ENCODE peak calls at places on chromosomes 3 and 15, in six cellular contexts. M, E, I, B, P and X are unnamed samples.

GRCh38 chr15:50206020-50206419 is 24.0 kb downstream of the SLC27A2 start:
- DNase-seq in E (no peak), M (no peak), B (no peak), P (no peak), I (no peak), X (no peak)

GRCh38 chr3:196706313-196706712 is 5.7 kb downstream of the CEP19 start:
- DNase-seq in E (no peak), M (no peak), P (no peak), B (no peak), I (no peak), X (no peak)

GRCh38 chr3:89364309-89364708 is 256.9 kb downstream of the EPHA3 start:
- DNase-seq in M (no peak), E (no peak), I (no peak), P (no peak), B (no peak), X (no peak)

GRCh38 chr3:31412832-31413231 is 119.9 kb upstream of the STT3B start:
- DNase-seq in I (no peak), P (no peak), E (no peak), B (no peak), M (no peak), X (no peak)

GRCh38 chr3:69426291-69426690 is 40.4 kb upstream of the FRMD4B start:
- DNase-seq in M (no peak), B (no peak), I (no peak), P (no peak), E (no peak), X (no peak)

GRCh38 chr15:98668566-98669308 is 20.4 kb downstream of the IGF1R start:
- DNase-seq in B (no peak), E (no peak), P (no peak), M (no peak), I (no peak), X (no peak)

GRCh38 chr15:63473007-63473748 is 31.2 kb upstream of the USP3 start:
- DNase-seq in B (no peak), P (no peak), I (no peak), M (no peak), E (no peak), X (no peak)

GRCh38 chr3:100902572-100902971 is 90.6 kb downstream of the ABI3BP start:
- DNase-seq in B (no peak), E (no peak), P (no peak), I (no peak), M (no peak), X (no peak)

GRCh38 chr3:135760581-135760980 is 204.9 kb upstream of the PPP2R3A start:
- DNase-seq in I (no peak), M (no peak), B (no peak), P (no peak), E (no peak), X (no peak)

GRCh38 chr3:115834068-115834467 is 210.8 kb downstream of the GAP43 start:
- DNase-seq in P (no peak), E (no peak), I (no peak), M (no peak), B (no peak), X (no peak)

GRCh38 chr3:65526656-65527055 is 512.1 kb downstream of the MAGI1 start:
- DNase-seq in E (no peak), M (no peak), P (no peak), I (no peak), B (no peak), X (no peak)

GRCh38 chr3:151109401-151109800 is 23.9 kb downstream of the MED12L start:
- DNase-seq in M (no peak), E (no peak), P (no peak), B (no peak), I (no peak), X (no peak)

GRCh38 chr3:197022405-197023231 is 7.0 kb downstream of the MELTF start:
- DNase-seq in E (no peak), I (no peak), P (no peak), B (no peak), M (peak; percentile 53), X (no peak)

GRCh38 chr3:61569856-61570255 is 8.5 kb downstream of the PTPRG start:
- DNase-seq in B (no peak), M (no peak), P (no peak), I (no peak), E (no peak), X (no peak)

GRCh38 chr3:152458725-152459515 is 190.2 kb downstream of the MBNL1 start:
- DNase-seq in M (no peak), I (no peak), B (no peak), P (no peak), E (no peak), X (no peak)

GRCh38 chr3:195855471-195856409 is 44.0 kb upstream of the MUC4 start:
- DNase-seq in I (no peak), M (no peak), B (no peak), E (no peak), P (no peak), X (no peak)

GRCh38 chr3:134603480-134603879 is 47.3 kb downstream of the KY start:
- DNase-seq in B (no peak), I (no peak), M (no peak), P (no peak), E (no peak), X (no peak)

GRCh38 chr3:178545337-178545736 is 9.1 kb downstream of the KCNMB2 start:
- DNase-seq in B (no peak), P (no peak), M (no peak), I (no peak), E (no peak), X (no peak)

GRCh38 chr15:31482122-31482922 is 155.7 kb downstream of the KLF13 start:
- DNase-seq in B (no peak), P (no peak), I (no peak), E (no peak), M (peak; percentile 77), X (no peak)

GRCh38 chr3:107064445-107065060 is 312.7 kb upstream of the CCDC54 start:
- DNase-seq in E (peak; percentile 9), P (peak; percentile 74), B (peak; percentile 81), I (peak; percentile 40), M (no peak), X (peak; percentile 14)

GRCh38 chr15:76674883-76675282 is 230.3 kb downstream of the SCAPER start:
- DNase-seq in B (no peak), M (no peak), P (no peak), I (no peak), E (no peak), X (no peak)

GRCh38 chr15:22888120-22888859 is 49.8 kb downstream of the NIPA2 start:
- DNase-seq in E (no peak), P (no peak), B (no peak), I (peak; percentile 21), M (no peak), X (no peak)

GRCh38 chr15:63140936-63141335 is 16.3 kb downstream of the RPS27L start:
- DNase-seq in M (no peak), E (no peak), I (no peak), P (no peak), B (no peak), X (no peak)

GRCh38 chr3:183178833-183179549 is 16.5 kb upstream of the LAMP3 start:
- DNase-seq in E (no peak), P (no peak), I (peak; percentile 32), M (peak; percentile 90), B (no peak), X (peak; percentile 36)

GRCh38 chr15:98942966-98943584 is 64.5 kb downstream of the PGPEP1L start:
- DNase-seq in B (no peak), P (no peak), E (no peak), M (no peak), I (no peak), X (no peak)

GRCh38 chr15:92822216-92823144 is 77.6 kb upstream of the CHD2 start:
- DNase-seq in P (no peak), E (no peak), I (no peak), M (no peak), B (no peak), X (no peak)

GRCh38 chr3:151871639-151872468 is 1.6 kb upstream of the SUCNR1 start:
- DNase-seq in I (no peak), P (no peak), M (no peak), B (no peak), E (no peak), X (peak; percentile 7)

GRCh38 chr3:190384241-190384863 is 3.6 kb upstream of the CLDN16 start:
- DNase-seq in E (no peak), B (no peak), M (no peak), P (peak; percentile 82), I (no peak), X (no peak)

GRCh38 chr3:56131976-56132590 is 336.2 kb downstream of the ERC2 start:
- DNase-seq in I (peak; percentile 12), B (no peak), P (peak; percentile 15), E (no peak), M (no peak), X (no peak)

GRCh38 chr15:84795186-84795585 is 22.0 kb upstream of the ALPK3 start:
- DNase-seq in B (no peak), E (no peak), I (no peak), M (no peak), P (no peak), X (no peak)

GRCh38 chr3:115072265-115073008 is 74.7 kb downstream of the ZBTB20 start:
- DNase-seq in M (no peak), I (no peak), B (peak; percentile 27), E (no peak), P (no peak), X (no peak)

GRCh38 chr15:79322945-79323344 is 12.0 kb downstream of the TMED3 start:
- DNase-seq in M (no peak), P (no peak), E (no peak), I (no peak), B (no peak), X (no peak)

GRCh38 chr15:66838202-66838601 is 136.2 kb downstream of the SMAD6 start:
- DNase-seq in P (no peak), I (no peak), B (no peak), E (no peak), M (no peak), X (no peak)

GRCh38 chr3:184186184-184186901 is at the start of gene ABCF3:
- DNase-seq in M (peak; percentile 86), P (peak; percentile 34), B (no peak), E (no peak), I (no peak), X (no peak)

GRCh38 chr3:15269091-15269989 is 63.0 kb downstream of the SH3BP5 start:
- DNase-seq in P (peak; percentile 71), B (no peak), I (peak; percentile 86), E (peak; percentile 74), M (peak; percentile 93), X (peak; percentile 69)

GRCh38 chr3:112140584-112140983 is 7.5 kb upstream of the GCSAM start:
- DNase-seq in P (no peak), M (no peak), E (no peak), I (no peak), B (no peak), X (no peak)

GRCh38 chr3:53680026-53680425 is 166.2 kb downstream of the CHDH start:
- DNase-seq in M (no peak), B (no peak), P (peak; percentile 19), I (peak; percentile 56), E (no peak), X (peak; percentile 20)

GRCh38 chr3:78875851-78876250 is 891.9 kb downstream of the ROBO1 start:
- DNase-seq in B (no peak), E (no peak), I (no peak), M (no peak), P (no peak), X (no peak)

GRCh38 chr15:61769557-61769956 is 290.7 kb downstream of the VPS13C start:
- DNase-seq in M (no peak), B (no peak), E (no peak), I (no peak), P (no peak), X (no peak)